ENCODE peak calls at places on chromosomes 13 and 19, in nine cellular contexts. U, K, Y, O, N, D, X, C and B are unnamed samples.

GRCh38 chr19:41339936-41340335 is 13.8 kb downstream of the TGFB1 start:
- DNase-seq in X (no peak), U (no peak), N (no peak), D (peak), Y (no peak), K (no peak), O (no peak), C (no peak), B (no peak)

GRCh38 chr13:34114581-34114980 is 296.6 kb downstream of the RFC3 start:
- DNase-seq in X (no peak), N (no peak), Y (no peak), D (no peak), C (no peak), K (no peak), U (no peak), O (no peak), B (no peak)

GRCh38 chr13:25652764-25653163 is 281.0 kb downstream of the ATP8A2 start:
- DNase-seq in Y (no peak), O (no peak), D (peak), U (no peak), X (no peak), C (no peak), N (no peak), K (no peak), B (no peak)

GRCh38 chr19:47865166-47865565 is 6.1 kb downstream of the TPRX2 start:
- DNase-seq in U (no peak), X (no peak), C (no peak), K (no peak), N (no peak), Y (no peak), O (no peak), D (no peak), B (no peak)

GRCh38 chr13:100694722-100695644 is 20.4 kb upstream of the TMTC4 start:
- DNase-seq in C (no peak), U (peak), Y (peak), K (no peak), O (no peak), X (peak), N (peak), D (peak), B (no peak)

GRCh38 chr13:73535341-73535740 is 476.5 kb downstream of the KLF5 start:
- DNase-seq in U (no peak), D (no peak), Y (no peak), O (no peak), C (no peak), X (no peak), N (no peak), K (no peak), B (no peak)

GRCh38 chr19:28171983-28172382 is 1041.0 kb downstream of the UQCRFS1 start:
- DNase-seq in X (no peak), Y (no peak), U (no peak), O (no peak), D (no peak), C (no peak), K (no peak), N (no peak), B (no peak)

GRCh38 chr13:66887088-66887487 is 343.0 kb downstream of the PCDH9 start:
- DNase-seq in U (no peak), N (no peak), O (no peak), X (no peak), C (no peak), K (no peak), D (no peak), Y (no peak), B (no peak)

GRCh38 chr13:47216176-47216822 is 319.4 kb upstream of the HTR2A start:
- DNase-seq in X (no peak), D (no peak), O (no peak), N (no peak), C (no peak), Y (no peak), K (no peak), U (no peak), B (no peak)

GRCh38 chr19:54875506-54875905 is 1.5 kb downstream of the FCAR start:
- DNase-seq in C (no peak), Y (no peak), O (no peak), D (no peak), K (no peak), U (no peak), N (no peak), X (no peak), B (no peak)

GRCh38 chr19:12938536-12939291 is at the start of gene CALR:
- DNase-seq in X (peak), Y (no peak), C (no peak), U (no peak), D (no peak), K (no peak), N (no peak), O (no peak), B (no peak)

GRCh38 chr19:29318581-29318980 is 105.6 kb upstream of the UQCRFS1 start:
- DNase-seq in Y (no peak), D (no peak), U (no peak), O (no peak), X (no peak), K (no peak), N (no peak), C (no peak), B (no peak)

GRCh38 chr19:50822661-50823208 is 852 bp downstream of the KLK1 start:
- DNase-seq in Y (no peak), K (no peak), O (no peak), X (no peak), C (no peak), D (no peak), N (no peak), U (no peak), B (no peak)

GRCh38 chr19:16777811-16778210 is 51.4 kb upstream of the SIN3B start:
- DNase-seq in X (no peak), D (no peak), K (no peak), U (no peak), C (no peak), O (no peak), Y (no peak), N (no peak), B (no peak)

GRCh38 chr13:113220877-113221276 is 11.5 kb downstream of the CUL4A start:
- DNase-seq in X (no peak), Y (no peak), N (no peak), O (no peak), C (no peak), K (no peak), D (peak), U (peak), B (no peak)

GRCh38 chr13:36323951-36324566 is 22.1 kb downstream of the SPART start:
- DNase-seq in D (no peak), N (no peak), C (no peak), K (no peak), X (no peak), U (no peak), O (no peak), Y (no peak), B (no peak)

GRCh38 chr19:39223703-39224279 is 19.7 kb upstream of the SYCN start:
- DNase-seq in X (peak), O (no peak), U (no peak), K (no peak), C (no peak), D (peak), Y (no peak), N (no peak), B (no peak)

GRCh38 chr13:35255241-35255640 is 221.2 kb downstream of the MAB21L1 start:
- DNase-seq in C (peak), K (no peak), O (no peak), X (no peak), D (no peak), U (no peak), N (no peak), Y (no peak), B (peak)

GRCh38 chr19:7415163-7415856 is 66.6 kb downstream of the ARHGEF18 start:
- DNase-seq in C (peak), U (no peak), N (no peak), O (peak), K (no peak), D (peak), Y (peak), X (no peak), B (no peak)

GRCh38 chr13:55155046-55155445 is 1985.7 kb upstream of the PRR20A start:
- DNase-seq in N (no peak), K (no peak), U (no peak), X (no peak), D (no peak), C (no peak), O (no peak), Y (no peak), B (no peak)

GRCh38 chr13:45700971-45701900 is 884 bp upstream of the CBY2 start:
- DNase-seq in Y (no peak), N (no peak), K (peak), C (no peak), X (no peak), U (no peak), D (no peak), O (no peak), B (no peak)

GRCh38 chr19:42132851-42133528 is 744 bp upstream of the POU2F2 start:
- DNase-seq in C (peak), U (peak), K (no peak), O (peak), D (peak), N (peak), X (peak), Y (peak), B (peak)

GRCh38 chr13:113350938-113351335 is 13.0 kb downstream of the GRTP1 start:
- DNase-seq in Y (no peak), D (no peak), X (no peak), U (peak), N (no peak), C (no peak), K (no peak), O (no peak), B (no peak)

GRCh38 chr13:42814868-42815267 is 33.5 kb downstream of the FAM216B start:
- DNase-seq in N (no peak), Y (no peak), U (no peak), D (no peak), K (no peak), C (no peak), O (no peak), X (no peak), B (no peak)

GRCh38 chr19:35248310-35249145 is at the start of gene LSR:
- DNase-seq in X (no peak), D (peak), O (peak), U (peak), K (peak), N (peak), Y (peak), C (peak), B (peak)
- H3K4me3 ChIP-seq in X (no peak), D (peak), O (peak), U (peak), K (peak), N (peak), Y (peak), C (peak), B (peak)

DNA sequence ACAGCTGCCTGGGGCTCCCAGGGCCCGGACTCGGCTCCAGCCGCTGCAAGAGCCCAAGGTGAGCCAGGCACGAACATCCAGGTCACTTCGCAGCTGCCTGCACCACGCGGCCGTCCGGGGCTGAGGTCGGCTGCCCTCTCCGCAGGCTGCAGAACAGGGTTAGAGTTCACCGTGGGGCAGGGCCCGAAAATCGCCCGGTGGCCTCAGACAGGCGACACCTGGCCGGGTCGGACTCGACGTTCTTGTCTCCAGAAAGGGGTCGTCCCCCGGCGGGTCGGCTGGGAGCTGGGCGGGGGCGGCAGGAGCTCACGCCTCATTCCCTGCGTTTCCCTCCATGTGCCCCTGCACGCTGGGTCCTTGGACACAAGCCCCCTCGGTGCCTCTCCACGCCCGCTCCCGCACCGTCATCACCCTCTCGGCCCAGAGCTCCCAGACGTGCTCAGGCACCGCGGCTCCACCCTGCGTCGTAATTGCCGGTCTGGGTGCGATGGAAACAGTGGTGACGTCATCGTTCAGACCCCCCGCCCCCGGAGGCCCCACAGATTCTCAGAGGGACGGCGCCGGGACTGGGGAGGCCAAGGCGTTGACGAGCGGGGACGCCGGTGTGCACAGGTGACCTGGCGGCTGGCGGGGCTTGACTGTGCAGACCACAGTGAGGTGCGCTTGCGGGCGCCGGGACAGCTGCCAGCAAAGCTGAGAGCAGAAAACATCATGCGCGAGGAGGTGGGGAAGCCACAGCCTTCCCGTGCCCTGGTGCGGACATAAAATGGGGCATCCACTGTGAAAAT is 4.0 kb upstream of the GRIN3B start:
- DNase-seq in C (no peak), U (peak), D (peak), K (no peak), N (no peak), O (peak), X (peak), Y (peak), B (peak)
- TF ChIP-seq POLR2AphosphoS5 in C (no peak), U (peak), D (no peak), K (no peak), N (peak), O (no peak), X (no peak), Y (no peak), B (no peak)

GRCh38 chr13:22080832-22081231 is 410.0 kb downstream of the FGF9 start:
- DNase-seq in Y (no peak), O (no peak), X (no peak), D (peak), C (no peak), K (no peak), N (no peak), U (no peak), B (no peak)
- H3K27ac ChIP-seq in Y (no peak), O (no peak), X (no peak), D (no peak), C (no peak), K (no peak), N (no peak), U (no peak), B (no peak)

GRCh38 chr13:76815344-76815743 is 70.9 kb downstream of the KCTD12 start:
- DNase-seq in C (no peak), X (no peak), U (no peak), K (no peak), O (no peak), N (no peak), D (no peak), Y (no peak), B (no peak)
- H3K4me3 ChIP-seq in C (no peak), X (no peak), U (no peak), K (no peak), O (no peak), N (no peak), D (no peak), Y (no peak), B (no peak)

DNA sequence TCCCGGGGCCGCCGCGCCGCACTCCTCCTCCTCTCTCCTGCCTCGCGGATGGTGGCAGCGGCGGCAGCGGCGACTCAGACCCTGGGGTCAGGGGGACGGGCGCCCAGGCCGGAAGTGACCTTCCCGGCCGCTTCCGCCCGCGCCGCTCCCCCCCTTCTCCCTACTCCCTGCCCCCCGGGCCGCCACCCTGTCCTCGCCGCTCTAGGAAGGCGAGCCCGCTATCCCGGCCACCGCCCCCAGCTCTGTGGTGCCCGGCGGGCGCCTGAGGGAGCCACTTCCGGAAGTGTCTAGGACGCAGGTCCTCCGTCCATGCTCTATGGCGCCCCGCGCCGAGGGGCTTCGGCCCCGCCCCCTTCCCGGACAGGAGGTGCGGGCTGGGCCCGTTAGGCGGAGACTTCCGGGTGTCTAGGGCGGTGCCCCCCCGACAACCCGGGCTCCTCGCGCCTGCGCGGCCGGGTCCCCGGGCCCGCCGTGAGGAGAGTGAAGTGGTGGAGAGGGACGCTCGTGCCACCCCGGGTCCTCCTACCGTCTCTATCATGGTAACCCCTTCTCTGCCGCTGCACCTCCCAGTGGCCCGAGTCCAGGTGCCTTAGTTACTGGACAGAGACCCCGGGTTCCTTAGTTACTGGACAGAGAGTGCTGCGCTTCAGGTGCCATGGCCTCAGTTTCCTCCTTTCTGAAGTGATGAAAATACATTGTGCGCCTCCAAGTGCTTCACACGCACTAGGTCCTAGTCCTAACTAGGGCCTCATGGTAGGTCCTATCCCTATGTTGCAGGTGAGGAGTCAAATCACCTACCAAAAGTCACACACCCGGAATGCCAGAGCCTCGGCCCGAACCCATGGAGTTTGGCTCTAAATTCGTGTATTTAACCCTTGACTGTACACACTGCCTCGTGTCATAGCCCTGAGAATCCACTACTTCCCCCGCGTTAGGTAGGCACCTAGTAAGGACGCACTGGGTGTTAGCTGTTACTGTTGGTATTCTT is at the start of gene ZNF787:
- DNase-seq in K (peak), U (peak), C (peak), Y (peak), O (peak), X (peak), N (peak), D (peak), B (peak)
- TF ChIP-seq POLR2AphosphoS5 in K (peak), U (peak), C (peak), Y (peak), O (peak), X (no peak), N (no peak), D (peak), B (peak)

DNA sequence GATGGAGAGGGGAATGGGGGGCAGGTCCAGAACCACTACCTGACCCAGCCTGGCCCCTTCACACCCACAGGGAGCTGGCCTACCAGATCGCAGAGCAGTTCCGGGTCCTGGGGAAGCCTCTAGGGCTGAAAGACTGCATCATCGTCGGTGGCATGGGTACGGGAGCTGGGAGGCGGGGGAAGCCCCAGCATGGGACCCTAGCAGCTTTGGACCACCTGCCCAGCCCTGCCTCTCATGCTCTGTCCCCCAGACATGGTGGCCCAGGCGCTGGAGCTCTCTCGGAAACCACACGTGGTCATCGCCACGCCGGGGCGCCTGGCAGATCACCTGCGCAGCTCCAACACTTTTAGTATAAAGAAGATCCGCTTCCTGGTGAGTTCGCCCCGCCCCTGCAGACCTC is 2.1 kb downstream of the DDX49 start:
- DNase-seq in Y (no peak), K (no peak), U (peak), C (no peak), N (no peak), O (no peak), X (no peak), D (no peak), B (no peak)
- H3K27ac ChIP-seq in Y (no peak), K (no peak), U (no peak), C (no peak), N (no peak), O (no peak), X (no peak), D (no peak), B (no peak)

DNA sequence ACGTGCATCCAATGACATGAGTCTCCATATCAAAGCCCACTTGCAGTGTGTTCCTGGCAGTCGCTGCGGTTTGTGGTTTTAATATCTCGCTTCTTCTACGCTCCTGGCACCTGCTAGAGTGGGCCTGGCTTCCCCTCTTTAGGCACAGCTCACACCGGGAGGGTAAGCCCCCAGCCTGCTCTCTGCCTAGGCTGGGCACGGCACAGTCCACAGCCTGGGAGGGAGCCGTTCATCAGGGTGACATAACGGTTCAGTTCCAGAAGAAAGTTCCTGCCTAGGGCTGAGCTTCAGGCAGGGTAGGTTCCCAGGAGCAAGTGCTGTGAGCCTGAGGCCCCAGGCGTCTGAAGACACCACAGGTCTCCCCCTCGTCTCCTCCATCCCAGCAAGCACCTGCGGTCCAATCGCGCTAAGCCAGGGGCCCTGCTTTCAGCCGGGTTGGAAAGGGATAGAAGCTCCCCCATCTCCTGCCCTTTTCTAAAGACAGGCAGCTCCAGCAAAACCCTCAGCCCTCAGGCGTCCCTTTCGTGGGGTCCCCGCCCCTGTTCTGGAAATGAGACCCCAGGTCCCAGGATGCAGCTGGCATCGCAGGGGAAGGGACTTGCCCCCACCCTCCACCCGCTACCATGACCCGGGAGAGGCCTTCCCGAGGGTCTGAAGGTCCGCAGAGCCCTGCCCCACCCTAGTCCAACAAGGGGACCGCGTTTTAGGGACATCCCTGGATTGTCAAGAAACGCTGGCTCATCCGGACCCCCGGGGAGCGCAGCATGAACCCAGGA is 121.6 kb upstream of the ZNF507 start:
- DNase-seq in C (no peak), U (no peak), K (no peak), O (no peak), Y (no peak), D (peak), X (no peak), N (no peak), B (no peak)
- H3K4me3 ChIP-seq in C (no peak), U (no peak), K (no peak), O (no peak), Y (no peak), D (peak), X (no peak), N (no peak), B (no peak)